ENCODE peak calls at places on chromosomes 2 and 18, in six cellular contexts. N is K562, Q is HepG2, I is H1, T is A549, V is SK-N-SH. Y is an unnamed sample.
A peak's percentile ranks its signal among the peaks of the same experiment; 100 is the strongest.

GRCh38 chr2:134679740-134680139 is 39.1 kb downstream of the TMEM163 start:
- DNase-seq in I (no peak), V (no peak), T (no peak), N (peak; percentile 23), Q (no peak), Y (no peak)

GRCh38 chr2:68730828-68731227 is 3.8 kb upstream of the ARHGAP25 start:
- DNase-seq in N (no peak), Q (no peak), V (no peak), I (no peak), T (no peak), Y (peak; percentile 89)

GRCh38 chr2:224025874-224026273 is 13.2 kb downstream of the SERPINE2 start:
- DNase-seq in I (no peak), Q (no peak), T (no peak), N (peak; percentile 11), V (no peak), Y (no peak)

GRCh38 chr2:153557211-153557610 is 78.6 kb upstream of the RPRM start:
- DNase-seq in V (no peak), T (no peak), N (no peak), Q (no peak), I (no peak), Y (no peak)

GRCh38 chr2:85741811-85742507 is 11.8 kb upstream of the ATOH8 start:
- DNase-seq in T (peak; percentile 73), V (peak; percentile 77), Q (peak; percentile 94), I (no peak), N (no peak), Y (peak; percentile 96)

GRCh38 chr18:49922228-49922627 is 108.9 kb upstream of the ACAA2 start:
- DNase-seq in Q (no peak), I (no peak), T (no peak), V (no peak), N (no peak), Y (no peak)

GRCh38 chr2:73868204-73868978 is 24.4 kb upstream of the ACTG2 start:
- DNase-seq in T (no peak), Q (no peak), V (no peak), I (no peak), N (no peak), Y (no peak)

GRCh38 chr2:160920791-160921303 is 239.4 kb upstream of the TANK start:
- DNase-seq in T (no peak), V (peak; percentile 74), Q (no peak), N (no peak), I (no peak), Y (peak; percentile 95)

GRCh38 chr2:232888099-232888836 is 18.2 kb downstream of the SNORC start:
- DNase-seq in I (no peak), V (no peak), T (no peak), Q (no peak), N (no peak), Y (no peak)

GRCh38 chr2:173184031-173185004 is 108.7 kb downstream of the MAP3K20 start:
- DNase-seq in T (peak; percentile 75), V (peak; percentile 7), N (peak; percentile 18), Q (no peak), I (no peak), Y (peak; percentile 100)

GRCh38 chr18:6219116-6219717 is 195.5 kb downstream of the L3MBTL4 start:
- DNase-seq in V (peak; percentile 49), T (peak; percentile 2), Q (peak; percentile 24), I (peak; percentile 76), N (peak; percentile 37), Y (peak; percentile 73)

DNA sequence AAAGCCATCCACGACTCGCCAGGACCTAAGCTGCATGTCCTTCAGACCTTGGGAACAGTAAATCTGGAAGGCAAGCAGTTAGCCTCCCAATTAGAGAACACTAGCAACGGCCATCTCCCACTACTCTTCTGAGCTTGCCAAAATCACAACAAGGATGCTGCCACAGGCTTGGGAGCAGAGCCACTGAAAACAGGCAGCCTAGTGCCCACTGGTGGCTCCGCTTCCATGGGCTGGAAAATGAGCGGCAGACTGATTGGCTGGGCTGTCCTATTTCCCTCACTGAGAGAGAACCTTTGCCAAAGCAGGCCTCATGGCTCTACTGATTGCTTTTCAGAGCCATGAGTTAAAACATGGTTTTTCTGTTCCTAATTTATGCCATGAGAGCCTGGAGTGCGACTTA is 153.0 kb upstream of the NT5C1B start:
- DNase-seq in N (no peak), I (no peak), T (no peak), V (peak; percentile 25), Q (no peak), Y (no peak)
- H3K4me3 ChIP-seq in N (no peak overlapping the region), I (no peak overlapping the region), T (no peak overlapping the region), V (no peak overlapping the region), Q (no peak overlapping the region), Y (no peak overlapping the region)

DNA sequence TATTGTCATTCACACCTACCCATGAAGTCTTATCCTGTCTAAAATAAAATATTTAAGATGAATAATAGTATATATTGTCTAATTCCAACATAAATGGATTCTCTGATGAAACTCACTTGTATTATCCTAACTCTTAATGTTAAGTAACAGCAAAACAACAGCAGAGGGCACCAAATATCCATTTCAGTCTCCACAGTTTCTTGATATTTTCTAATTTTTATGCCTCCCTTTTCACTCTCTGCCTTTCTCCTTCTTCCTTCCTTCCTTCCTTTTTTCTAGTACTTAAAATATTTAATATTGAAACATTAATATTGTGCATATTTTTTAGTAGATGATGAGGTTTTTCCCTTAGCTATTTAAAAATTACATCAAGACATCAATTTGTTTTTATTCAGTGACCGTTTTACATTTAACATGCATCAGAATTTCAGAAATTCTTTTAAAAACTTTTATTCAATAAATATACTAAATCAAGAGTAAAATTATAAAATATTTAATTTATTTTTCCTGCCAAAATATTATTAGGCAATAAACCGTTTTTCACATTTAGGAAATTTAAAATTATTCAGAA is 97.6 kb downstream of the WDR7 start:
- DNase-seq in I (no peak), Q (peak; percentile 18), T (peak; percentile 7), N (peak; percentile 9), V (peak; percentile 43), Y (peak; percentile 57)
- TF ChIP-seq USF2 in I (no peak), Q (no peak), T (no peak), N (no peak), V (no peak), Y (no peak)

DNA sequence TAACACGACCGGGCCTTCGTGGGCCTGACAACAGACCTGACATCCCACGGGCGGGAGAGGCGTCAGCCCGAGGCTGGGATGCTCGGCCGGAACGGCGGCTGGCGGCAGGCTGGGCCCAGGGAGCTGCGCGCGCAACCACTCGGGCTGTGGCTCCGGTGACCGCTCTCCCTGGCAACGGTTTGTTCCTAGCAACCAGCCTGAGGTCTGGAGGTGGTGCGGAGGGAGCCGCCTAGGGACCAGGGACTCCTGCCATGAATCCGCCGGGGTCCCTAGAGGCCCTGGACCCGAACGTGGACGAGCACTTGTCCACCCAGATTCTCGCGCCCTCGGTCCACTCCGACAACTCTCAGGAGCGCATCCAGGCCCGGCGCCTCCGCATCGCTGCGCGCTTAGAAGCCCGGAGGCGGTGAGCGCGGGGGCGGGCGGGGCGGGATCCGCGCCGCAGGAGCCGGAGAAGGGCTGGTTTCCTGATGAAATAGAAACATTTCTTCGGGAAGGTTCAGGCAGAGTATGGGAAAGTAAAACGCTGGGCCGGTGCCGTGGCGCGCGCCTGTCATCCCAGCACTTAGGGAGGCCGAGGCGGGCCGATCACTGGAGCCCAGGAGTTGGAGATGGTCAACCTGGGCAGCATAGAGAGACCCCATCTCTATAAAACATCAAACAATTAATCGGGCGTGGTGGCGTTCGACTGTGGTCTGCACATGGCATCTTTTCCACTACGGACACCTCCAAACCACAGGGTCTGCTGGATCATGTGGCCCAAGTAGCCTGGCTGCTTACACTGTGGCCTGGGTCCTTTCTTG is at the start of gene DRC1:
- DNase-seq in N (no peak), I (peak; percentile 95), Q (no peak), V (peak; percentile 100), T (peak; percentile 98), Y (peak; percentile 67)
- H3K4me3 ChIP-seq in N (no peak within 1 kb of the TSS), I (peak within 1 kb of the TSS; percentile 64), Q (no peak within 1 kb of the TSS), V (no peak within 1 kb of the TSS), T (peak within 1 kb of the TSS; percentile 41), Y (peak within 1 kb of the TSS; percentile 71)

GRCh38 chr2:156457523-156458228 is 21.5 kb downstream of the GPD2 start:
- DNase-seq in Q (no peak), V (no peak), N (no peak), T (no peak), I (no peak), Y (no peak)
- TF ChIP-seq USF2 in Q (no peak), V (no peak), N (no peak), T (no peak), I (no peak), Y (no peak)

Y was measured in IMR-90.